ENCODE peak calls at places on chromosomes 12 and 14, in four cellular contexts. One of them, this sample, is unnamed.

GRCh38 chr14:95548328-95548929 is 13.6 kb downstream of the GLRX5 start:
- DNase-seq in transverse colon: no peak
- DNase-seq in tibial artery: no peak
- DNase-seq in uterus: no peak
- DNase-seq in this sample: no peak

GRCh38 chr12:24948452-24948815 is 467 bp downstream of the BCAT1 start:
- DNase-seq in transverse colon: no peak
- DNase-seq in tibial artery: no peak
- DNase-seq in uterus: peak
- DNase-seq in this sample: no peak

GRCh38 chr12:4270670-4271432 is 2.7 kb upstream of the CCND2 start:
- DNase-seq in transverse colon: peak
- DNase-seq in tibial artery: peak
- DNase-seq in uterus: peak
- DNase-seq in this sample: no peak

GRCh38 chr12:75635606-75636444 is 124.4 kb upstream of the KRR1 start:
- DNase-seq in transverse colon: no peak
- DNase-seq in tibial artery: no peak
- DNase-seq in uterus: no peak
- DNase-seq in this sample: peak

GRCh38 chr14:79278286-79278797 is 933.0 kb downstream of the DIO2 start:
- DNase-seq in transverse colon: no peak
- DNase-seq in tibial artery: peak
- DNase-seq in uterus: no peak
- DNase-seq in this sample: no peak

GRCh38 chr12:48810817-48811453 is 7.4 kb upstream of the CACNB3 start:
- DNase-seq in transverse colon: no peak
- DNase-seq in tibial artery: no peak
- DNase-seq in uterus: no peak
- DNase-seq in this sample: no peak

GRCh38 chr14:34649344-34649743 is 19.4 kb upstream of the SNX6 start:
- DNase-seq in transverse colon: no peak
- DNase-seq in tibial artery: no peak
- DNase-seq in uterus: no peak
- DNase-seq in this sample: no peak

GRCh38 chr14:105061428-105062047 is 3.7 kb downstream of the GPR132 start:
- DNase-seq in transverse colon: peak
- DNase-seq in tibial artery: no peak
- DNase-seq in uterus: no peak
- DNase-seq in this sample: no peak

GRCh38 chr12:107903377-107904061 is 129.0 kb downstream of the ASCL4 start:
- DNase-seq in transverse colon: peak
- DNase-seq in tibial artery: no peak
- DNase-seq in uterus: peak
- DNase-seq in this sample: no peak

GRCh38 chr14:96727490-96727889 is 69.7 kb upstream of the VRK1 start:
- DNase-seq in transverse colon: no peak
- DNase-seq in tibial artery: no peak
- DNase-seq in uterus: no peak
- DNase-seq in this sample: no peak

GRCh38 chr12:27013606-27014084 is 539 bp downstream of the TM7SF3 start:
- DNase-seq in transverse colon: peak
- DNase-seq in tibial artery: no peak
- DNase-seq in uterus: no peak
- DNase-seq in this sample: no peak

GRCh38 chr12:537772-538171 is 78.0 kb downstream of the B4GALNT3 start:
- DNase-seq in transverse colon: peak
- DNase-seq in tibial artery: no peak
- DNase-seq in uterus: no peak
- DNase-seq in this sample: peak

GRCh38 chr14:96274122-96274910 is 18.3 kb downstream of the BDKRB1 start:
- DNase-seq in transverse colon: no peak
- DNase-seq in tibial artery: no peak
- DNase-seq in uterus: no peak
- DNase-seq in this sample: no peak

GRCh38 chr14:77026166-77026929 is 2.2 kb downstream of the IRF2BPL start:
- DNase-seq in transverse colon: no peak
- DNase-seq in tibial artery: peak
- DNase-seq in uterus: peak
- DNase-seq in this sample: no peak

GRCh38 chr14:23121401-23121800 is 2.3 kb upstream of the CEBPE start:
- DNase-seq in transverse colon: peak
- DNase-seq in tibial artery: peak
- DNase-seq in uterus: peak
- DNase-seq in this sample: no peak

GRCh38 chr14:102723650-102724049 is 53.6 kb upstream of the TRAF3 start:
- DNase-seq in transverse colon: no peak
- DNase-seq in tibial artery: no peak
- DNase-seq in uterus: no peak
- DNase-seq in this sample: no peak

GRCh38 chr12:68435816-68436215 is 103.7 kb upstream of the MDM1 start:
- DNase-seq in transverse colon: no peak
- DNase-seq in tibial artery: no peak
- DNase-seq in uterus: no peak
- DNase-seq in this sample: peak

GRCh38 chr14:54974773-54975414 is 52.0 kb downstream of the WDHD1 start:
- DNase-seq in transverse colon: no peak
- DNase-seq in tibial artery: no peak
- DNase-seq in uterus: no peak
- DNase-seq in this sample: no peak

GRCh38 chr12:68901551-68901950 is 31.4 kb downstream of the CPM start:
- DNase-seq in transverse colon: no peak
- DNase-seq in tibial artery: no peak
- DNase-seq in uterus: no peak
- DNase-seq in this sample: no peak

GRCh38 chr12:124049451-124050094 is 76.6 kb downstream of the ZNF664 start:
- DNase-seq in transverse colon: no peak
- DNase-seq in tibial artery: no peak
- DNase-seq in uterus: no peak
- DNase-seq in this sample: peak

GRCh38 chr14:94317259-94317658 is 5.9 kb downstream of the SERPINA6 start:
- DNase-seq in transverse colon: peak
- DNase-seq in tibial artery: peak
- DNase-seq in uterus: no peak
- DNase-seq in this sample: no peak

GRCh38 chr12:68224613-68225285 is 861 bp downstream of the IL26 start:
- DNase-seq in transverse colon: no peak
- DNase-seq in tibial artery: no peak
- DNase-seq in uterus: no peak
- DNase-seq in this sample: peak

GRCh38 chr14:55850803-55851202 is 267.4 kb upstream of the PELI2 start:
- DNase-seq in transverse colon: no peak
- DNase-seq in tibial artery: no peak
- DNase-seq in uterus: no peak
- DNase-seq in this sample: no peak

GRCh38 chr12:1606021-1606622 is 11.7 kb upstream of the FBXL14 start:
- DNase-seq in transverse colon: peak
- DNase-seq in tibial artery: peak
- DNase-seq in uterus: peak
- DNase-seq in this sample: peak

GRCh38 chr12:26643532-26644315 is 189.3 kb downstream of the ITPR2 start:
- DNase-seq in transverse colon: no peak
- DNase-seq in tibial artery: no peak
- DNase-seq in uterus: no peak
- DNase-seq in this sample: no peak

GRCh38 chr12:53050426-53051057 is 677 bp downstream of the TNS2 start:
- DNase-seq in transverse colon: peak
- DNase-seq in tibial artery: no peak
- DNase-seq in uterus: no peak
- DNase-seq in this sample: no peak

GRCh38 chr14:87149583-87150354 is 843.2 kb downstream of the GALC start:
- DNase-seq in transverse colon: no peak
- DNase-seq in tibial artery: no peak
- DNase-seq in uterus: no peak
- DNase-seq in this sample: no peak

GRCh38 chr12:7479784-7480183 is 23.8 kb downstream of the CD163 start:
- DNase-seq in transverse colon: no peak
- DNase-seq in tibial artery: no peak
- DNase-seq in uterus: no peak
- DNase-seq in this sample: no peak

GRCh38 chr14:92294506-92294905 is 28.5 kb upstream of the SLC24A4 start:
- DNase-seq in transverse colon: no peak
- DNase-seq in tibial artery: no peak
- DNase-seq in uterus: no peak
- DNase-seq in this sample: no peak

GRCh38 chr14:73472182-73473114 is 14.1 kb upstream of the NUMB start:
- DNase-seq in transverse colon: no peak
- DNase-seq in tibial artery: no peak
- DNase-seq in uterus: no peak
- DNase-seq in this sample: no peak

GRCh38 chr12:62779488-62779887 is 155.5 kb downstream of the PPM1H start:
- DNase-seq in transverse colon: no peak
- DNase-seq in tibial artery: no peak
- DNase-seq in uterus: no peak
- DNase-seq in this sample: no peak

GRCh38 chr12:87782838-87783237 is 246.4 kb downstream of the C12orf50 start:
- DNase-seq in transverse colon: no peak
- DNase-seq in tibial artery: no peak
- DNase-seq in uterus: no peak
- DNase-seq in this sample: no peak

GRCh38 chr14:101519090-101519489 is 42.2 kb upstream of the DIO3 start:
- DNase-seq in transverse colon: no peak
- DNase-seq in tibial artery: peak
- DNase-seq in uterus: peak
- DNase-seq in this sample: no peak

GRCh38 chr12:75751769-75752471 is 240.5 kb upstream of the KRR1 start:
- DNase-seq in transverse colon: no peak
- DNase-seq in tibial artery: no peak
- DNase-seq in uterus: no peak
- DNase-seq in this sample: no peak

GRCh38 chr14:35927727-35928126 is 101.6 kb downstream of the BRMS1L start:
- DNase-seq in transverse colon: no peak
- DNase-seq in tibial artery: no peak
- DNase-seq in uterus: no peak
- DNase-seq in this sample: peak

GRCh38 chr12:56293785-56294184 is 6.3 kb downstream of the CS start:
- DNase-seq in transverse colon: no peak
- DNase-seq in tibial artery: no peak
- DNase-seq in uterus: no peak
- DNase-seq in this sample: no peak

GRCh38 chr14:53925201-53925766 is 31.3 kb downstream of the BMP4 start:
- DNase-seq in transverse colon: no peak
- DNase-seq in tibial artery: no peak
- DNase-seq in uterus: no peak
- DNase-seq in this sample: no peak

GRCh38 chr14:69154779-69155178 is 1.9 kb upstream of the DCAF5 start:
- DNase-seq in transverse colon: no peak
- DNase-seq in tibial artery: no peak
- DNase-seq in uterus: no peak
- DNase-seq in this sample: no peak

GRCh38 chr12:57309420-57309819 is 58.4 kb upstream of the STAC3 start:
- DNase-seq in transverse colon: no peak
- DNase-seq in tibial artery: no peak
- DNase-seq in uterus: no peak
- DNase-seq in this sample: no peak

GRCh38 chr12:71646512-71646911 is 17.1 kb downstream of the ZFC3H1 start:
- DNase-seq in transverse colon: no peak
- DNase-seq in tibial artery: no peak
- DNase-seq in uterus: no peak
- DNase-seq in this sample: no peak

GRCh38 chr12:71642264-71642663 is 21.4 kb downstream of the ZFC3H1 start:
- DNase-seq in transverse colon: no peak
- DNase-seq in tibial artery: no peak
- DNase-seq in uterus: no peak
- DNase-seq in this sample: no peak

GRCh38 chr12:71641390-71641789 is 22.3 kb downstream of the ZFC3H1 start:
- DNase-seq in transverse colon: no peak
- DNase-seq in tibial artery: no peak
- DNase-seq in uterus: no peak
- DNase-seq in this sample: no peak

GRCh38 chr12:71648537-71648936 is 15.1 kb downstream of the ZFC3H1 start:
- DNase-seq in transverse colon: no peak
- DNase-seq in tibial artery: no peak
- DNase-seq in uterus: no peak
- DNase-seq in this sample: no peak

DNA sequence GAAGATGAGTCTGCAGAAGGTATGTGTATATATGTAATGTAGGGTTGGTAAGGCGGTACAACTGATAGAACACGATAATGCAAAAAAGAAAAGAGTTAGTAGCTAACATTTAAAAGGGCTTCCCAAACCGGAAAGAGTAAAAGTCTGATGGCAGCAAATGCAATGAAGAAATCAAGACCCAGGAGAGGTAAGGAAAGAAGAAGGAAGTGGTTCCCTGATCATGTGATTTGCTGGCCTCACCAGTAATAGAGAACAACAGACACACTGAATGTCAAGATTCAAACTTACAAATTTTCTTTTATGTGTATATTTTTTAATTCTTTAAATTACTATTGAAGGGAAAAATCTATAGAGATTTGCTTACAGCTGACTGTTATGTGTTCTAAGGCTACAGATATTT is 18.4 kb downstream of the ZFC3H1 start:
- DNase-seq in transverse colon: no peak
- DNase-seq in tibial artery: no peak
- DNase-seq in uterus: no peak
- DNase-seq in this sample: no peak
- H3K27ac ChIP-seq in transverse colon: no peak
- H3K27ac ChIP-seq in tibial artery: no peak
- H3K27ac ChIP-seq in uterus: no peak
- H3K27ac ChIP-seq in this sample: no peak

GRCh38 chr12:130981156-130981789 is 27.6 kb downstream of the ADGRD1 start:
- DNase-seq in transverse colon: no peak
- DNase-seq in tibial artery: no peak
- DNase-seq in uterus: no peak
- DNase-seq in this sample: no peak
- H3K27ac ChIP-seq in transverse colon: peak
- H3K27ac ChIP-seq in tibial artery: no peak
- H3K27ac ChIP-seq in uterus: peak
- H3K27ac ChIP-seq in this sample: no peak

GRCh38 chr12:96235497-96235826 is 41.3 kb downstream of the ELK3 start:
- DNase-seq in transverse colon: no peak
- DNase-seq in tibial artery: no peak
- DNase-seq in uterus: no peak
- DNase-seq in this sample: no peak

GRCh38 chr12:96237465-96238077 is 43.4 kb downstream of the ELK3 start:
- DNase-seq in transverse colon: peak
- DNase-seq in tibial artery: peak
- DNase-seq in uterus: peak
- DNase-seq in this sample: peak

GRCh38 chr12:96238336-96239031 is 44.3 kb downstream of the ELK3 start:
- DNase-seq in transverse colon: no peak
- DNase-seq in tibial artery: no peak
- DNase-seq in uterus: no peak
- DNase-seq in this sample: no peak

GRCh38 chr12:96236221-96236822 is 42.1 kb downstream of the ELK3 start:
- DNase-seq in transverse colon: peak
- DNase-seq in tibial artery: peak
- DNase-seq in uterus: peak
- DNase-seq in this sample: no peak

GRCh38 chr12:96237035-96237434 is 42.9 kb downstream of the ELK3 start:
- DNase-seq in transverse colon: no peak
- DNase-seq in tibial artery: no peak
- DNase-seq in uterus: no peak
- DNase-seq in this sample: no peak
- H3K27ac ChIP-seq in transverse colon: peak
- H3K27ac ChIP-seq in tibial artery: peak
- H3K27ac ChIP-seq in uterus: peak
- H3K27ac ChIP-seq in this sample: peak

GRCh38 chr12:50249464-50250229 is 33.7 kb downstream of the LIMA1 start:
- DNase-seq in transverse colon: no peak
- DNase-seq in tibial artery: no peak
- DNase-seq in uterus: no peak
- DNase-seq in this sample: no peak
- H3K27ac ChIP-seq in transverse colon: peak
- H3K27ac ChIP-seq in tibial artery: peak
- H3K27ac ChIP-seq in uterus: peak
- H3K27ac ChIP-seq in this sample: no peak